ENCODE peak calls at places on chromosomes 5 and 9, in eight cellular contexts. D is EL; R is right lobe of liver; S is DMS53; Y is COR-L47; N is type B pancreatic cell; W is stimulated activated CD4-positive, alpha-beta T cell treated with anti-CD3 and anti-CD28 coated beads, Interleukin-1b, Interleukin-23, amount 100 ng/mL, for 24 hours; X is mucosa of descending colon. C is an unnamed sample.

GRCh38 chr5:7393921-7394799 is 1.8 kb upstream of the ADCY2 start:
- DNase-seq in D (no peak), R (no peak), S (no peak), Y (no peak), N (no peak), W (no peak), X (no peak), C (no peak)

GRCh38 chr9:77912895-77913693 is 118.5 kb downstream of the GNAQ start:
- DNase-seq in D (peak; percentile 19), R (no peak), S (no peak), Y (no peak), N (no peak), W (no peak), X (no peak), C (no peak)

GRCh38 chr9:130498298-130498917 is 53.6 kb downstream of the ASS1 start:
- DNase-seq in D (no peak), R (peak; percentile 60), S (peak; percentile 49), Y (peak; percentile 32), N (no peak), W (no peak), X (peak; percentile 20), C (no peak)

GRCh38 chr5:89445106-89445745 is 562.2 kb upstream of the MEF2C start:
- DNase-seq in D (no peak), R (peak; percentile 18), S (no peak), Y (no peak), N (no peak), W (no peak), X (peak; percentile 17), C (no peak)

GRCh38 chr5:150278916-150279315 is 10.7 kb downstream of the CAMK2A start:
- DNase-seq in D (peak; percentile 88), R (no peak), S (no peak), Y (no peak), N (no peak), W (no peak), X (no peak), C (peak; percentile 15)

GRCh38 chr9:112694910-112695555 is 22.9 kb downstream of the INIP start:
- DNase-seq in D (no peak), R (no peak), S (no peak), Y (no peak), N (no peak), W (no peak), X (no peak), C (no peak)

GRCh38 chr9:116279230-116279629 is 125.6 kb downstream of the PAPPA start:
- DNase-seq in D (no peak), R (no peak), S (no peak), Y (no peak), N (no peak), W (no peak), X (no peak), C (peak; percentile 87)

GRCh38 chr5:134143431-134143830 is 28.9 kb downstream of the TCF7 start:
- DNase-seq in D (no peak), R (no peak), S (no peak), Y (no peak), N (peak; percentile 40), W (no peak), X (no peak), C (no peak)

GRCh38 chr9:2355594-2355993 is 266.0 kb upstream of the VLDLR start:
- DNase-seq in D (no peak), R (no peak), S (no peak), Y (no peak), N (no peak), W (no peak), X (no peak), C (no peak)

GRCh38 chr9:107807183-107807582 is 317.6 kb upstream of the KLF4 start:
- DNase-seq in D (peak; percentile 53), R (no peak), S (peak; percentile 54), Y (no peak), N (no peak), W (no peak), X (no peak), C (no peak)

GRCh38 chr5:13821366-13821765 is 123.1 kb downstream of the DNAH5 start:
- DNase-seq in D (no peak), R (no peak), S (no peak), Y (no peak), N (no peak), W (no peak), X (no peak), C (no peak)

GRCh38 chr5:142872795-142873194 is 102.6 kb downstream of the ARHGAP26 start:
- DNase-seq in D (peak; percentile 68), R (no peak), S (peak; percentile 28), Y (no peak), N (no peak), W (no peak), X (peak; percentile 61), C (peak; percentile 38)

GRCh38 chr5:179387151-179388110 is 42.2 kb upstream of the ADAMTS2 start:
- DNase-seq in D (no peak), R (no peak), S (no peak), Y (no peak), N (peak; percentile 53), W (no peak), X (no peak), C (no peak)

GRCh38 chr5:63831381-63831780 is 130.9 kb downstream of the HTR1A start:
- DNase-seq in D (no peak), R (no peak), S (peak; percentile 4), Y (no peak), N (no peak), W (no peak), X (no peak), C (no peak)

GRCh38 chr9:128494108-128494742 is 10.3 kb upstream of the GLE1 start:
- DNase-seq in D (no peak), R (peak; percentile 89), S (peak; percentile 35), Y (peak; percentile 58), N (no peak), W (no peak), X (peak; percentile 77), C (no peak)

GRCh38 chr5:160087244-160087643 is 32.0 kb downstream of the PWWP2A start:
- DNase-seq in D (no peak), R (no peak), S (no peak), Y (no peak), N (no peak), W (no peak), X (no peak), C (no peak)

GRCh38 chr5:120093178-120093577 is 370.9 kb upstream of the PRR16 start:
- DNase-seq in D (no peak), R (no peak), S (peak; percentile 9), Y (no peak), N (no peak), W (no peak), X (no peak), C (peak; percentile 51)

GRCh38 chr9:29456940-29457339 is 1883.7 kb upstream of the C9orf72 start:
- DNase-seq in D (peak; percentile 13), R (no peak), S (no peak), Y (no peak), N (no peak), W (no peak), X (no peak), C (no peak)

GRCh38 chr5:32274548-32275420 is 38.0 kb downstream of the MTMR12 start:
- DNase-seq in D (peak; percentile 43), R (peak; percentile 54), S (no peak), Y (no peak), N (no peak), W (no peak), X (no peak), C (no peak)

GRCh38 chr5:165031361-165031760 is 1525.9 kb downstream of the MAT2B start:
- DNase-seq in D (no peak), R (no peak), S (no peak), Y (no peak), N (no peak), W (no peak), X (no peak), C (no peak)

GRCh38 chr5:100634937-100635336 is 99.8 kb downstream of the FAM174A start:
- DNase-seq in D (no peak), R (no peak), S (no peak), Y (no peak), N (no peak), W (no peak), X (no peak), C (no peak)

GRCh38 chr5:125424851-125425250 is 678.4 kb upstream of the ZNF608 start:
- DNase-seq in D (no peak), R (no peak), S (no peak), Y (peak; percentile 17), N (no peak), W (no peak), X (no peak), C (no peak)

GRCh38 chr9:81801190-81801589 is 111.8 kb upstream of the TLE1 start:
- DNase-seq in D (peak; percentile 74), R (no peak), S (peak; percentile 61), Y (no peak), N (no peak), W (no peak), X (no peak), C (no peak)

GRCh38 chr5:171475551-171476035 is 56.1 kb downstream of the FGF18 start:
- DNase-seq in D (no peak), R (no peak), S (no peak), Y (no peak), N (no peak), W (no peak), X (no peak), C (no peak)

GRCh38 chr9:37953204-37953774 is 49.4 kb upstream of the SLC25A51 start:
- DNase-seq in D (no peak), R (no peak), S (no peak), Y (no peak), N (no peak), W (no peak), X (no peak), C (no peak)

GRCh38 chr9:129282308-129283211 is 104.5 kb upstream of the IER5L start:
- DNase-seq in D (no peak), R (no peak), S (no peak), Y (no peak), N (peak; percentile 67), W (no peak), X (no peak), C (peak; percentile 48)

GRCh38 chr9:72734631-72735030 is 213.2 kb downstream of the TMC1 start:
- DNase-seq in D (no peak), R (no peak), S (no peak), Y (no peak), N (no peak), W (no peak), X (no peak), C (no peak)

GRCh38 chr9:133457748-133458147 is 2.0 kb upstream of the CACFD1 start:
- DNase-seq in D (no peak), R (no peak), S (no peak), Y (no peak), N (no peak), W (no peak), X (no peak), C (no peak)

GRCh38 chr5:157603333-157604190 is 28.0 kb upstream of the ADAM19 start:
- DNase-seq in D (peak; percentile 94), R (no peak), S (no peak), Y (no peak), N (no peak), W (no peak), X (no peak), C (no peak)

C was measured in GM23338.